ENCODE peak calls at places on chromosomes 4 and X, in seven cellular contexts. W is stomach, Y is heart left ventricle, K is endothelial cell of umbilical vein, R is IMR-90, N is lower leg skin, F is A549. U is an unnamed sample.

GRCh38 chr4:156815717-156816319 is 155.8 kb downstream of the PDGFC start:
- DNase-seq in W (no peak), Y (no peak), K (no peak), R (no peak), N (no peak), F (no peak), U (no peak)

GRCh38 chrX:52585892-52586291 is 68.8 kb downstream of the SSX7 start:
- DNase-seq in W (no peak), Y (no peak), K (no peak), R (no peak), N (no peak), F (no peak), U (no peak)

GRCh38 chr4:10061650-10062415 is 40.5 kb upstream of the SLC2A9 start:
- DNase-seq in W (no peak), Y (no peak), K (no peak), R (peak), N (peak), F (no peak), U (no peak)

GRCh38 chr4:51831133-51831532 is 11.8 kb upstream of the DCUN1D4 start:
- DNase-seq in W (peak), Y (peak), K (peak), R (peak), N (peak), F (peak), U (peak)

GRCh38 chr4:138672393-138672976 is 343.1 kb upstream of the NOCT start:
- DNase-seq in W (no peak), Y (no peak), K (no peak), R (no peak), N (no peak), F (no peak), U (peak)

GRCh38 chrX:119757979-119758681 is at the start of gene SOWAHD:
- DNase-seq in W (peak), Y (peak), K (no peak), R (no peak), N (no peak), F (peak), U (no peak)

GRCh38 chrX:96394566-96394965 is 290.1 kb upstream of the DIAPH2 start:
- DNase-seq in W (no peak), Y (no peak), K (no peak), R (peak), N (no peak), F (no peak), U (no peak)

GRCh38 chrX:111784667-111785066 is 91.3 kb upstream of the TRPC5OS start:
- DNase-seq in W (no peak), Y (no peak), K (no peak), R (no peak), N (no peak), F (no peak), U (no peak)

GRCh38 chr4:825969-826330 is at the start of gene CPLX1:
- DNase-seq in W (peak), Y (no peak), K (no peak), R (no peak), N (no peak), F (no peak), U (peak)

GRCh38 chrX:118824173-118824782 is 654 bp downstream of the ZCCHC12 start:
- DNase-seq in W (no peak), Y (no peak), K (no peak), R (no peak), N (no peak), F (no peak), U (no peak)

GRCh38 chrX:72269671-72270251 is 7.3 kb downstream of the RPS4X start:
- DNase-seq in W (no peak), Y (no peak), K (peak), R (peak), N (no peak), F (peak), U (no peak)

GRCh38 chr4:13980317-13980716 is 352.8 kb upstream of the BOD1L1 start:
- DNase-seq in W (no peak), Y (no peak), K (no peak), R (peak), N (no peak), F (no peak), U (no peak)

GRCh38 chrX:102712216-102712966 is at the start of gene GPRASP2:
- DNase-seq in W (peak), Y (peak), K (peak), R (no peak), N (peak), F (peak), U (peak)

GRCh38 chrX:148070504-148070877 is 89.4 kb downstream of the FMR1NB start:
- DNase-seq in W (no peak), Y (no peak), K (no peak), R (no peak), N (no peak), F (no peak), U (no peak)

GRCh38 chr4:86853209-86853608 is 4.0 kb upstream of the SLC10A6 start:
- DNase-seq in W (no peak), Y (no peak), K (no peak), R (no peak), N (no peak), F (no peak), U (no peak)

GRCh38 chr4:3287972-3288570 is 4.8 kb upstream of the RGS12 start:
- DNase-seq in W (peak), Y (peak), K (no peak), R (no peak), N (peak), F (no peak), U (no peak)

GRCh38 chr4:145936142-145937020 is 2.2 kb downstream of the ZNF827 start:
- DNase-seq in W (peak), Y (peak), K (peak), R (peak), N (peak), F (peak), U (peak)

GRCh38 chrX:82081027-82081426 is 879.1 kb downstream of the SH3BGRL start:
- DNase-seq in W (no peak), Y (no peak), K (no peak), R (no peak), N (no peak), F (no peak), U (no peak)

GRCh38 chrX:31166416-31166815 is 94.6 kb upstream of the FTHL17 start:
- DNase-seq in W (no peak), Y (no peak), K (no peak), R (no peak), N (no peak), F (no peak), U (no peak)

DNA sequence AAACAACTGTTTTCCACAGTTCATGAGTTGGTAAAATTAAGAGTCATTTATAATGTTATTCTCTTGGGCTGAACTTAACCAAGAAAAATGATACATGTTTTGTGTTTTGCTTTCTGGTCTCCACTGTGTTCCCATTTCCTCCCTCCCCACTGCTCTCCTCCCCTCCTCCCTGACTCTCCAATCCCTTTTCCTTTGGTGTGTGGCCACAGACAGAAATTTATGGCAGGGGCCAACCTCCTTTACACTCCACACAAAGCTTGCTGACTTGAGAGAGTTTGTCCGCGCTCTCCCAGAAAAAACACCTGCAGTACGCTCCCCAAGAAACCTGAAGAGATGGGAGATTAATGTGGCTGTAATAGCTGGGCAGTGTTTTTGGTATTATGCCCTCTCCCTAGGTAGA is 88.9 kb downstream of the ALPK1 start:
- DNase-seq in W (no peak), Y (no peak), K (no peak), R (no peak), N (no peak), F (no peak), U (no peak)
- TF ChIP-seq POLR2A in W (no peak), Y (no peak), K (no peak), R (no peak), N (no peak), F (no peak), U (no peak)

GRCh38 chrX:55163171-55163570 is 57.0 kb upstream of the PAGE5 start:
- DNase-seq in W (no peak), Y (no peak), K (no peak), R (no peak), N (no peak), F (no peak), U (no peak)

GRCh38 chrX:55161581-55161980 is 58.6 kb upstream of the PAGE5 start:
- DNase-seq in W (no peak), Y (no peak), K (no peak), R (no peak), N (no peak), F (no peak), U (no peak)

GRCh38 chrX:55159556-55159955 is 60.6 kb upstream of the PAGE5 start:
- DNase-seq in W (no peak), Y (no peak), K (peak), R (no peak), N (no peak), F (no peak), U (peak)

GRCh38 chrX:55160685-55161552 is 59.2 kb upstream of the PAGE5 start:
- DNase-seq in W (peak), Y (peak), K (peak), R (peak), N (peak), F (peak), U (peak)
- TF ChIP-seq POLR2A in W (peak), Y (peak), K (peak), R (no peak), N (no peak), F (peak), U (peak)

GRCh38 chrX:49101629-49101984 is 21.9 kb upstream of the WDR45 start:
- DNase-seq in W (no peak), Y (no peak), K (no peak), R (no peak), N (no peak), F (no peak), U (no peak)

GRCh38 chrX:49102221-49102620 is 21.3 kb downstream of the GPKOW start:
- DNase-seq in W (no peak), Y (no peak), K (no peak), R (no peak), N (no peak), F (no peak), U (no peak)

GRCh38 chrX:49103637-49104036 is 19.9 kb downstream of the GPKOW start:
- DNase-seq in W (no peak), Y (no peak), K (no peak), R (no peak), N (no peak), F (peak), U (no peak)

GRCh38 chrX:49096419-49096818 is 16.7 kb upstream of the WDR45 start:
- DNase-seq in W (no peak), Y (no peak), K (no peak), R (no peak), N (no peak), F (no peak), U (no peak)

GRCh38 chrX:49100704-49101628 is 21.3 kb upstream of the WDR45 start:
- DNase-seq in W (peak), Y (peak), K (peak), R (peak), N (peak), F (peak), U (peak)
- TF ChIP-seq POLR2A in W (peak), Y (peak), K (peak), R (no peak), N (no peak), F (peak), U (peak)

GRCh38 chr4:38671594-38671943 is 7.6 kb downstream of the KLF3 start:
- DNase-seq in W (no peak), Y (no peak), K (no peak), R (no peak), N (no peak), F (no peak), U (peak)

GRCh38 chr4:38675167-38676121 is 11.4 kb downstream of the KLF3 start:
- DNase-seq in W (peak), Y (peak), K (peak), R (peak), N (peak), F (peak), U (peak)

GRCh38 chr4:38674206-38675144 is 10.5 kb downstream of the KLF3 start:
- DNase-seq in W (no peak), Y (no peak), K (peak), R (no peak), N (no peak), F (peak), U (no peak)

GRCh38 chr4:38672247-38673071 is 8.5 kb downstream of the KLF3 start:
- DNase-seq in W (no peak), Y (peak), K (no peak), R (no peak), N (no peak), F (peak), U (peak)

DNA sequence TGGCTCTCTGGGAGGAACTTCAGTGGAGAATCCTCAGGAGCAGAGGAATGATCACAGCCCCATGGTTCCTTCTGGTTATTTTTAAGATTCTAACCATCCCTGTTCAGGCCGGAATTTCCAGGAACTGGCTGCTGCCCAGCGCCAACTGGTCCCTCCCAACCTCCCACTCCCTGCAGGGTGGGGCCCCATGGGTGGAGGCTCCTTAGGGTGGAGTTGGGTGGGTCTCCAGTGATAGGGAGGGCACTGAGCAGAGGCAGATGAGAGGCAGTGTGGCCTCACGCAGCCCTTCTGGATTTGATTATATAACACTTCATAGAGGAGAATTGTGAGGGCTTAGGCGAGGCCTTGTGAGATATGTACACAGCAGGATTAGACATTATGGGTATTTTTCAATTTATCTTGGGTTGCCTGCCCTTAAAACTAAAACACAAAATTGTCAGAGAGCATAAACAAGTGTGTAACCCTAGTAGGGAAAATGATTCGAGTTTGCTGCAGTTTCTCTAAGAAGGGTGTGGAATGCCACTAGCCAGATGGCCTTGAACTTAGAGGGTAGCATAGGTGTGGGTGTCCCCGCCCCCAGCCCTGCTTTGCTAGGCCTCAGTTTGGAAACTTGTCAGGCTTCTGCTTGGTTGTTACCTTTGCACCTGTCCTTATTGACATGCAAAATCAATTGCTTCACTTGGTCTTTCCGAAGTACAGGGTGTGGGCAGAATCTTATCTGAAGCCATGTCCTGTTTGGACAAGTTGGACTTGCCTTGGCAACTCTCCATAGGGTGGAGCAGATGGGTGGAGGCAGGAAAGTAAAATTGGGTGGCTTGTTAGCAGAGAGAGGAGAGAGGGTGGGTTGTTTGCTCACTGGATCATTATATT is 9.3 kb downstream of the KLF3 start:
- DNase-seq in W (peak), Y (peak), K (peak), R (no peak), N (peak), F (peak), U (peak)
- TF ChIP-seq POLR2A in W (no peak), Y (no peak), K (no peak), R (no peak), N (no peak), F (no peak), U (peak)

GRCh38 chr4:165609653-165610052 is 230.8 kb downstream of the CPE start:
- DNase-seq in W (no peak), Y (no peak), K (no peak), R (no peak), N (no peak), F (no peak), U (no peak)

GRCh38 chr4:165610679-165611551 is 232.1 kb downstream of the CPE start:
- DNase-seq in W (no peak), Y (no peak), K (peak), R (no peak), N (no peak), F (no peak), U (no peak)

DNA sequence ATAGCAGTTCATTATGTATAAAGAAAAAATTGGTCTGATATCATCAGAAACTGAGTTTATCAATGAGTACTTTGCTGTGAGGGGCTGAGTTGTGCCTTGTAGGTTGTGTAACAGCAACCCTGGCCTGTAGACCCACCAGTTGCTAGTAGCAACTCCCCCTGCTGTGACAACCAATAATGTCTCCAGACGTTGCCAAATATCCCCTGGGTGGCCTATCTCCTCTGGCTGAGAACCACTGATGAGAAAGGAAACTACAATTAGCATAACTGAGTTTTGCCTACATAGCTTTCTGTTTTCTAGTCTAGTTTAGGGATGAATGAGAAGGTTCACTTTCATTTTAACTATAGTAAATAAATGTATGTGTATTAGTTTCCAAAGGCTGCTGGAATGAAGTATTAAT is 234.1 kb downstream of the CPE start:
- DNase-seq in W (no peak), Y (no peak), K (no peak), R (no peak), N (no peak), F (no peak), U (no peak)
- TF ChIP-seq POLR2A in W (no peak), Y (no peak), K (no peak), R (no peak), N (no peak), F (no peak), U (no peak)

GRCh38 chrX:3815896-3816664 is 102.6 kb upstream of the PRKX start:
- DNase-seq in W (peak), Y (peak), K (peak), R (peak), N (peak), F (peak), U (peak)
- TF ChIP-seq POLR2A in W (no peak), Y (no peak), K (no peak), R (peak), N (no peak), F (no peak), U (no peak)

GRCh38 chrX:44506688-44507087 is 36.0 kb downstream of the FUNDC1 start:
- DNase-seq in W (no peak), Y (no peak), K (no peak), R (no peak), N (no peak), F (no peak), U (no peak)

GRCh38 chrX:44503550-44503949 is 39.1 kb downstream of the FUNDC1 start:
- DNase-seq in W (no peak), Y (no peak), K (no peak), R (no peak), N (no peak), F (no peak), U (no peak)

GRCh38 chrX:44507292-44507691 is 35.4 kb downstream of the FUNDC1 start:
- DNase-seq in W (no peak), Y (no peak), K (no peak), R (no peak), N (no peak), F (no peak), U (no peak)
- TF ChIP-seq POLR2A in W (no peak), Y (no peak), K (no peak), R (no peak), N (no peak), F (no peak), U (no peak)

GRCh38 chrX:135985123-135985973 is at the start of gene SLC9A6:
- DNase-seq in W (peak), Y (peak), K (peak), R (peak), N (peak), F (peak), U (peak)
- TF ChIP-seq POLR2A in W (no peak), Y (peak), K (no peak), R (no peak), N (no peak), F (peak), U (no peak)

DNA sequence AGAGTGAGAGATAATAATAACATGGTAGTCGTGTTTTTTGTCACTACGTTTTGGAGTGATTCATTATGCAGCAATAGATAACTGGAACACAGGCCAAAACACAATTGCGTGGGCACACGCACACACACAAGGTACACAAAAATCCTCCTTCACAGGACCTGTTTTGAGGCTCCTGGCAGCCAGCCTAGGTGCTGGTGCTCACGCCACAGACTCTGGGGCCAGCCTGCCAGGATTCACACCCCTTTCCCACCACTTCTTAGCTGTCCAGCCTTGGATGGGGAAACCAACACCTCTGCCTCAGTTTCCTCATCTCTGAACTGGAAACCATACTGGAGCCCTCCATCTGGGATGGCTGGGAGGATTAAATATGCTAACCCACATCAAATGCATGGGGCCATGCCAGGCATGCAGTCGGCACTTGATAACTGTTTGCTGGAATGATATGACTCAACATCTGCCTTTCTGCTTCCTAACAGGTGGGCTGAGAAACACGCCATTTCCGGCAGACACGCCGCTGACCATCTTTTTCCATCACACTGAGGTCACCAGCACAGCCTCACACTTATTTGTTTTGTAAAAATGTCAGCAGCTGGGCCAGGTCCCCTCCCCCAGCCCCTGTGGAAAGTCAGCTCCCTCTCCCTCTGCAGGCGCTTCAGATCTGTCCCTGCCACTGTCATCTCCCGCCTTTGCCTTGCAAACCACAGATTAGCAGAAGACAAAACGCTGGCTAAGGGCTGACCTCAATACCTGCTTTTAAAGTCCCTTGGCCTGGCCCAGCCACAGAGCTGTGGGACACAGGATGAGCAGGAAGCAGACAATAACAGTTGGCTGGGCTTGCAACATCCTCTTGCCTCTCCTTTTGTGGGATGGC is 237.5 kb downstream of the BCOR start:
- DNase-seq in W (peak), Y (peak), K (peak), R (peak), N (no peak), F (peak), U (no peak)
- TF ChIP-seq POLR2A in W (no peak), Y (no peak), K (no peak), R (no peak), N (no peak), F (no peak), U (peak)

GRCh38 chr4:119098306-119098705 is 37.3 kb upstream of the MYOZ2 start:
- DNase-seq in W (no peak), Y (no peak), K (no peak), R (no peak), N (no peak), F (no peak), U (no peak)
- TF ChIP-seq POLR2A in W (no peak), Y (no peak), K (no peak), R (no peak), N (no peak), F (no peak), U (no peak)